ENCODE peak calls at places on chromosomes 7 and 10, in ten cellular contexts. L is neural progenitor cell, B is MM.1S, R is HCT116, X is transverse colon, J is sigmoid colon, T is cardiac muscle cell, V is astrocyte, E is neuronal stem cell, G is psoas muscle. Y is an unnamed sample.

GRCh38 chr10:29239569-29240472 is 49.0 kb upstream of the LYZL1 start:
- DNase-seq in B (no peak), T (peak; percentile 50), E (no peak), X (no peak), R (peak; percentile 43), L (peak; percentile 59), J (no peak), G (no peak), V (no peak), Y (peak; percentile 29)

GRCh38 chr7:131027287-131027773 is 293.3 kb upstream of the KLF14 start:
- DNase-seq in X (no peak), V (peak; percentile 45), R (no peak), G (peak; percentile 69), L (no peak), E (no peak), B (no peak), J (peak; percentile 75), T (peak; percentile 72), Y (no peak)

GRCh38 chr7:140326116-140326928 is 72.0 kb downstream of the SLC37A3 start:
- DNase-seq in V (peak; percentile 41), E (no peak), T (peak; percentile 77), L (peak; percentile 75), B (peak; percentile 70), X (peak; percentile 84), G (peak; percentile 60), R (no peak), J (peak; percentile 87), Y (no peak)

GRCh38 chr7:80681272-80681885 is 42.9 kb downstream of the CD36 start:
- DNase-seq in E (peak; percentile 2), T (peak; percentile 53), B (peak; percentile 32), V (no peak), G (no peak), R (peak; percentile 45), J (no peak), X (no peak), L (no peak), Y (no peak)

GRCh38 chr10:5551531-5552375 is 27.0 kb downstream of the CALML3 start:
- DNase-seq in V (peak; percentile 72), X (peak; percentile 78), R (no peak), T (no peak), E (no peak), B (peak; percentile 41), J (peak; percentile 57), L (no peak), G (peak; percentile 24), Y (no peak)

GRCh38 chr10:93199221-93199681 is 125.6 kb downstream of the CYP26A1 start:
- DNase-seq in T (peak; percentile 80), G (peak; percentile 79), B (no peak), R (no peak), L (peak; percentile 29), E (no peak), J (peak; percentile 86), X (peak; percentile 74), V (peak; percentile 85), Y (no peak)

GRCh38 chr7:76512941-76513816 is 2.8 kb downstream of the UPK3B start:
- DNase-seq in L (peak; percentile 70), T (peak; percentile 19), R (peak; percentile 15), V (no peak), X (no peak), G (peak; percentile 58), J (peak; percentile 62), B (no peak), E (no peak), Y (peak; percentile 31)

GRCh38 chr7:2524808-2525140 is 5.2 kb downstream of the LFNG start:
- DNase-seq in V (no peak), R (no peak), B (no peak), G (no peak), T (no peak), J (no peak), L (peak; percentile 93), E (peak; percentile 91), X (no peak), Y (peak; percentile 72)

GRCh38 chr7:22238354-22239311 is 118.3 kb downstream of the RAPGEF5 start:
- DNase-seq in V (peak; percentile 49), T (no peak), L (no peak), J (no peak), R (no peak), E (no peak), G (no peak), B (no peak), X (no peak), Y (no peak)

GRCh38 chr10:10327934-10328333 is 689.7 kb upstream of the CELF2 start:
- DNase-seq in T (no peak), J (no peak), E (no peak), G (no peak), V (no peak), L (no peak), B (no peak), X (no peak), R (no peak), Y (no peak)
- H3K9me3 ChIP-seq in T (no peaks in the 10 kb centered on the region), J (no peaks in the 10 kb centered on the region), E (peaks cover 2% of the 10 kb centered on the region), G (no peaks in the 10 kb centered on the region), V (no peaks in the 10 kb centered on the region), L (no peaks in the 10 kb centered on the region), B (no peaks in the 10 kb centered on the region), X (no peaks in the 10 kb centered on the region), R (peaks cover 16% of the 10 kb centered on the region), Y (no peaks in the 10 kb centered on the region)

DNA sequence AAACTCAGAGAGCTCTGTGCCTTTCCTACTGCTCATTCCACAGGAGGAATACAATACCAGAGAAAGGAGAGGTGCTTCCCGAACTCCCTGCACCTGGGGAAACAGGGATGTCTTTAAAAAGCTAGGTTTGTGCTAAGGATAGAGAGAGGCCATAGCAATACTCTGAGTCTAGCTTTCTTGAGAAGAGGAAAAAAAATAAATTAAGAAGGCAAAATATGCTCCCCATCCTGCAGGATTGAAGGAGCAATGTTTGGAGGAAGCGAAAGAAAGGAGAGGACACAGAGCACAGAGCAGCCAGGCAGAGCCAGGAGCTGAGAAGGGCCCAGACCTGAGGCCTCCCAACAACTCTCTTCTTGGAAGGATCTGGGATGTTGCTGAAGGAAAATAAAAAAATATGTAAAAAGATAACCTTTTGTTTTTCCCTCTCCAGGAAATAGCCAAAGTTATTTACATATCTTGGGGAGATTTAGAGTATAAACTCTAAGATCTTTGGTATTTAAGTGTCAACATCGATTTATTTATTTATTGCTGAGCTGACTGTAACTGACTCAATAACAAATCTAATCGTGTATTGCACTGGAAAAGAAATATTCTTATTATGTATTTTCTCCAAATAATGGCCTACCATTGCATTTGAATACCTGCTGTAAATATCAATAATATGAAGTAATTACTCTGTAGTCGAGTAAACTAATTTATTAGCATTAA is 1.6 kb upstream of the HOXA11 start:
- DNase-seq in X (no peak), B (no peak), E (no peak), V (no peak), G (no peak), J (peak; percentile 62), L (no peak), T (no peak), R (no peak), Y (no peak)
- H3K4me3 ChIP-seq in X (peak overlapping the region; percentile 8), B (no peak overlapping the region), E (no peak overlapping the region), V (no peak overlapping the region), G (no peak overlapping the region), J (peak overlapping the region; percentile 76), L (no peak overlapping the region), T (no peak overlapping the region), R (no peak overlapping the region), Y (no peak overlapping the region)

GRCh38 chr10:77726301-77726700 is 88.7 kb upstream of the KCNMA1 start:
- DNase-seq in J (no peak), E (no peak), T (no peak), G (no peak), X (no peak), L (no peak), V (no peak), R (no peak), B (no peak), Y (no peak)
- H3K4me1 ChIP-seq in J (no peaks in the 10 kb centered on the region), E (peaks cover 3% of the 10 kb centered on the region), T (peaks cover 45% of the 10 kb centered on the region), G (no peaks in the 10 kb centered on the region), X (no peaks in the 10 kb centered on the region), L (peaks cover 8% of the 10 kb centered on the region), V (no peaks in the 10 kb centered on the region), R (no peaks in the 10 kb centered on the region), B (no peaks in the 10 kb centered on the region), Y (no peaks in the 10 kb centered on the region)

DNA sequence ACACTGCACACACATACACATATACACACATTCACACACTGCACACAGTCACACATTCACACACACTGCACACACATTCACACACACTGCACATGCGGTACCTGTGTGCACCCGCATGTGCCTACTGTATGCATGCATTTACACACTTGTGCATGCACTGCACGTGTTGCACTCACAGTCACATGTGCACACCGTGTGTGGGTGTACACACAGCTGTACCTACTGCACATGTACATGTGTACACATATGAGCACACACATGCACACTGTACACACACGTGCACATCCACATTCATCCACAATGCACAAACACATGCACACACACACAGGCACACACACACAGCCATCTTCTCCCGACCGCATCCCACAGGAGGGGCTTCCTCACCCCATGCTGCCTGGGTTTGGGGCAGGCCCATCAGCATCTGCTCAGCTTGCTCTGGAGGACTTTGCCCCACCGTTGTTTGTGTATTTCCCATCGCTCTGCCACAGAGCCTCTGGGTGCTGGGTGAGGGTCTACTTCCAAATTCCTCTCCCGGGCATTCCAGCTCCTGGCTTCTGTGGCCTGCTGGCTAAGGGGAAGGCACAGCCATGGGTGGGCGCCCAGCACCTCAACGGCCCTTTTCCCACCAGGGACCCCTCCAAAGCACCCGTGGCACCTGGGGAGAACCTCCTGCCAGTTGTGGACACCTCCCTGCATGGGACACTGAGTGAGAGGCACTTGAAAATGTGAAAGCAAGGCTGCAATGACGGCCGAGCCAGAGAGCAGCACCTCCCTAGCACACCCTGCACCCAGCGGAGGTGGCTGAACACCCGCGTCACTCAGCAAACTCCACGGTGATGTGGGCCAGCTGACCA is 324.3 kb downstream of the PTPRN2 start:
- DNase-seq in E (no peak), G (peak; percentile 35), V (no peak), R (no peak), B (no peak), J (peak; percentile 48), X (peak; percentile 31), T (no peak), L (no peak), Y (no peak)
- H3K9me3 ChIP-seq in E (peaks cover 29% of the 10 kb centered on the region), G (no peaks in the 10 kb centered on the region), V (peaks cover 27% of the 10 kb centered on the region), R (peaks cover 4% of the 10 kb centered on the region), B (no peaks in the 10 kb centered on the region), J (no peaks in the 10 kb centered on the region), X (no peaks in the 10 kb centered on the region), T (no peaks in the 10 kb centered on the region), L (no peaks in the 10 kb centered on the region), Y (peaks cover 43% of the 10 kb centered on the region)

DNA sequence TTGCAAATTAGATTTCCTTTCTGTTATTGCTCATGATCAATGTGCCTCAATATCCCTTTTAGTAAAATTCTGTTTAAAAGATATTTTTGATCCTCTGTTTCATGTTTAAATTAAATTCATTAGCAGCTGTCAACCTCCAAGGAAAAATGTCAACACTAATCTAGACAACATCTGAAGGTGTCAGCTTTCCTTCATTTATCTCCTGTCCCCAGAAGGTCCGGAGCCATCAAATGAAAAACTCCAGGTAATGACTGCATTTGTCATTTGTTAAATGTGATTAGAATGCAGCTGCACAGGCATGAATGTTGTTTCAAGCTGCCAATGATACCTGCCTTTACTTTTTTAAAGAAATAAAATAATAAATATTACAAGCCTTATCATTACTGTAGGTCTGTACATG is 463.7 kb upstream of the SEMA3A start:
- DNase-seq in R (no peak), V (no peak), X (no peak), J (no peak), T (no peak), B (no peak), L (no peak), G (no peak), E (no peak), Y (no peak)
- H3K4me3 ChIP-seq in R (no peak overlapping the region), V (no peak overlapping the region), X (no peak overlapping the region), J (no peak overlapping the region), T (no peak overlapping the region), B (no peak overlapping the region), L (no peak overlapping the region), G (no peak overlapping the region), E (no peak overlapping the region), Y (no peak overlapping the region)

Y was measured in iPS DF 6.9.